ENCODE peak calls at places on chromosomes 5 and 9, in nine cellular contexts. One of them, this sample, is unnamed.

GRCh38 chr9:131618071-131618479 is 72.8 kb downstream of the PRRT1B start:
- DNase-seq in ACHN: no peak
- DNase-seq in progenitor cell of endocrine pancreas: no peak
- DNase-seq in transverse colon: no peak
- DNase-seq in iPS-NIHi11: no peak
- DNase-seq in activated T-cell treated with anti-CD3 and anti-CD28 coated beads for 48 hours: no peak
- DNase-seq in NCI-H2171 treated with DMSO at 0.1 percent for 48 hours: peak
- DNase-seq in activated CD4-positive, alpha-beta T cell treated with anti-CD3 and anti-CD28 coated beads, Interleukin-2, amount 50 U/mL, for 48 hours: no peak
- DNase-seq in mucosa of descending colon: no peak
- DNase-seq in this sample: peak

GRCh38 chr9:134830126-134830525 is 50.5 kb upstream of the FCN2 start:
- DNase-seq in ACHN: no peak
- DNase-seq in activated T-cell treated with anti-CD3 and anti-CD28 coated beads for 48 hours: no peak
- DNase-seq in progenitor cell of endocrine pancreas: no peak
- DNase-seq in NCI-H2171 treated with DMSO at 0.1 percent for 48 hours: peak
- DNase-seq in mucosa of descending colon: no peak
- DNase-seq in transverse colon: no peak
- DNase-seq in iPS-NIHi11: no peak
- DNase-seq in activated CD4-positive, alpha-beta T cell treated with anti-CD3 and anti-CD28 coated beads, Interleukin-2, amount 50 U/mL, for 48 hours: no peak
- DNase-seq in this sample: peak

GRCh38 chr9:80605129-80605528 is 1033.4 kb downstream of the TLE4 start:
- DNase-seq in iPS-NIHi11: peak
- DNase-seq in transverse colon: no peak
- DNase-seq in mucosa of descending colon: no peak
- DNase-seq in ACHN: peak
- DNase-seq in progenitor cell of endocrine pancreas: no peak
- DNase-seq in activated CD4-positive, alpha-beta T cell treated with anti-CD3 and anti-CD28 coated beads, Interleukin-2, amount 50 U/mL, for 48 hours: no peak
- DNase-seq in activated T-cell treated with anti-CD3 and anti-CD28 coated beads for 48 hours: no peak
- DNase-seq in NCI-H2171 treated with DMSO at 0.1 percent for 48 hours: peak
- DNase-seq in this sample: peak

GRCh38 chr5:137995077-137995746 is 37.7 kb downstream of the FAM13B start:
- DNase-seq in NCI-H2171 treated with DMSO at 0.1 percent for 48 hours: no peak
- DNase-seq in iPS-NIHi11: peak
- DNase-seq in ACHN: no peak
- DNase-seq in transverse colon: no peak
- DNase-seq in mucosa of descending colon: no peak
- DNase-seq in activated CD4-positive, alpha-beta T cell treated with anti-CD3 and anti-CD28 coated beads, Interleukin-2, amount 50 U/mL, for 48 hours: no peak
- DNase-seq in activated T-cell treated with anti-CD3 and anti-CD28 coated beads for 48 hours: no peak
- DNase-seq in progenitor cell of endocrine pancreas: no peak
- DNase-seq in this sample: no peak

GRCh38 chr5:6159864-6160199 is 218.5 kb downstream of the MED10 start:
- DNase-seq in progenitor cell of endocrine pancreas: no peak
- DNase-seq in transverse colon: no peak
- DNase-seq in activated T-cell treated with anti-CD3 and anti-CD28 coated beads for 48 hours: no peak
- DNase-seq in ACHN: no peak
- DNase-seq in activated CD4-positive, alpha-beta T cell treated with anti-CD3 and anti-CD28 coated beads, Interleukin-2, amount 50 U/mL, for 48 hours: no peak
- DNase-seq in mucosa of descending colon: no peak
- DNase-seq in NCI-H2171 treated with DMSO at 0.1 percent for 48 hours: no peak
- DNase-seq in iPS-NIHi11: no peak
- DNase-seq in this sample: no peak

GRCh38 chr9:26971721-26972120 is 15.5 kb downstream of the IFT74 start:
- DNase-seq in iPS-NIHi11: no peak
- DNase-seq in progenitor cell of endocrine pancreas: no peak
- DNase-seq in transverse colon: no peak
- DNase-seq in ACHN: no peak
- DNase-seq in activated CD4-positive, alpha-beta T cell treated with anti-CD3 and anti-CD28 coated beads, Interleukin-2, amount 50 U/mL, for 48 hours: no peak
- DNase-seq in mucosa of descending colon: no peak
- DNase-seq in NCI-H2171 treated with DMSO at 0.1 percent for 48 hours: no peak
- DNase-seq in activated T-cell treated with anti-CD3 and anti-CD28 coated beads for 48 hours: no peak
- DNase-seq in this sample: no peak

GRCh38 chr9:136198605-136199083 is 6.3 kb downstream of the LHX3 start:
- DNase-seq in activated CD4-positive, alpha-beta T cell treated with anti-CD3 and anti-CD28 coated beads, Interleukin-2, amount 50 U/mL, for 48 hours: no peak
- DNase-seq in ACHN: no peak
- DNase-seq in mucosa of descending colon: no peak
- DNase-seq in progenitor cell of endocrine pancreas: no peak
- DNase-seq in activated T-cell treated with anti-CD3 and anti-CD28 coated beads for 48 hours: no peak
- DNase-seq in transverse colon: no peak
- DNase-seq in iPS-NIHi11: no peak
- DNase-seq in NCI-H2171 treated with DMSO at 0.1 percent for 48 hours: no peak
- DNase-seq in this sample: no peak

GRCh38 chr9:27194401-27195091 is 85.5 kb downstream of the TEK start:
- DNase-seq in iPS-NIHi11: no peak
- DNase-seq in mucosa of descending colon: no peak
- DNase-seq in ACHN: peak
- DNase-seq in transverse colon: no peak
- DNase-seq in progenitor cell of endocrine pancreas: no peak
- DNase-seq in NCI-H2171 treated with DMSO at 0.1 percent for 48 hours: no peak
- DNase-seq in activated T-cell treated with anti-CD3 and anti-CD28 coated beads for 48 hours: no peak
- DNase-seq in activated CD4-positive, alpha-beta T cell treated with anti-CD3 and anti-CD28 coated beads, Interleukin-2, amount 50 U/mL, for 48 hours: no peak
- DNase-seq in this sample: no peak

GRCh38 chr9:116499434-116499833 is 187.7 kb upstream of the TRIM32 start:
- DNase-seq in mucosa of descending colon: no peak
- DNase-seq in NCI-H2171 treated with DMSO at 0.1 percent for 48 hours: no peak
- DNase-seq in transverse colon: no peak
- DNase-seq in activated T-cell treated with anti-CD3 and anti-CD28 coated beads for 48 hours: no peak
- DNase-seq in iPS-NIHi11: no peak
- DNase-seq in activated CD4-positive, alpha-beta T cell treated with anti-CD3 and anti-CD28 coated beads, Interleukin-2, amount 50 U/mL, for 48 hours: no peak
- DNase-seq in ACHN: no peak
- DNase-seq in progenitor cell of endocrine pancreas: no peak
- DNase-seq in this sample: no peak

GRCh38 chr9:33159760-33160127 is 7.4 kb downstream of the B4GALT1 start:
- DNase-seq in activated CD4-positive, alpha-beta T cell treated with anti-CD3 and anti-CD28 coated beads, Interleukin-2, amount 50 U/mL, for 48 hours: peak
- DNase-seq in activated T-cell treated with anti-CD3 and anti-CD28 coated beads for 48 hours: peak
- DNase-seq in ACHN: no peak
- DNase-seq in NCI-H2171 treated with DMSO at 0.1 percent for 48 hours: no peak
- DNase-seq in transverse colon: peak
- DNase-seq in progenitor cell of endocrine pancreas: no peak
- DNase-seq in mucosa of descending colon: peak
- DNase-seq in iPS-NIHi11: no peak
- DNase-seq in this sample: no peak

GRCh38 chr9:116027511-116027910 is 126.1 kb upstream of the PAPPA start:
- DNase-seq in NCI-H2171 treated with DMSO at 0.1 percent for 48 hours: peak
- DNase-seq in mucosa of descending colon: no peak
- DNase-seq in transverse colon: no peak
- DNase-seq in ACHN: peak
- DNase-seq in activated T-cell treated with anti-CD3 and anti-CD28 coated beads for 48 hours: no peak
- DNase-seq in iPS-NIHi11: no peak
- DNase-seq in activated CD4-positive, alpha-beta T cell treated with anti-CD3 and anti-CD28 coated beads, Interleukin-2, amount 50 U/mL, for 48 hours: no peak
- DNase-seq in progenitor cell of endocrine pancreas: no peak
- DNase-seq in this sample: no peak

GRCh38 chr5:132387649-132388117 is 18.2 kb downstream of the SLC22A5 start:
- DNase-seq in NCI-H2171 treated with DMSO at 0.1 percent for 48 hours: no peak
- DNase-seq in mucosa of descending colon: peak
- DNase-seq in activated T-cell treated with anti-CD3 and anti-CD28 coated beads for 48 hours: no peak
- DNase-seq in ACHN: peak
- DNase-seq in progenitor cell of endocrine pancreas: no peak
- DNase-seq in transverse colon: peak
- DNase-seq in activated CD4-positive, alpha-beta T cell treated with anti-CD3 and anti-CD28 coated beads, Interleukin-2, amount 50 U/mL, for 48 hours: no peak
- DNase-seq in iPS-NIHi11: no peak
- DNase-seq in this sample: no peak

GRCh38 chr5:133882801-133883200 is 85.6 kb downstream of the C5orf15 start:
- DNase-seq in activated CD4-positive, alpha-beta T cell treated with anti-CD3 and anti-CD28 coated beads, Interleukin-2, amount 50 U/mL, for 48 hours: no peak
- DNase-seq in transverse colon: no peak
- DNase-seq in progenitor cell of endocrine pancreas: no peak
- DNase-seq in activated T-cell treated with anti-CD3 and anti-CD28 coated beads for 48 hours: no peak
- DNase-seq in iPS-NIHi11: no peak
- DNase-seq in NCI-H2171 treated with DMSO at 0.1 percent for 48 hours: no peak
- DNase-seq in ACHN: no peak
- DNase-seq in mucosa of descending colon: no peak
- DNase-seq in this sample: peak

GRCh38 chr5:150647275-150648251 is 7.1 kb downstream of the SYNPO start:
- DNase-seq in iPS-NIHi11: no peak
- DNase-seq in progenitor cell of endocrine pancreas: no peak
- DNase-seq in mucosa of descending colon: no peak
- DNase-seq in transverse colon: no peak
- DNase-seq in activated T-cell treated with anti-CD3 and anti-CD28 coated beads for 48 hours: no peak
- DNase-seq in activated CD4-positive, alpha-beta T cell treated with anti-CD3 and anti-CD28 coated beads, Interleukin-2, amount 50 U/mL, for 48 hours: no peak
- DNase-seq in ACHN: no peak
- DNase-seq in NCI-H2171 treated with DMSO at 0.1 percent for 48 hours: no peak
- DNase-seq in this sample: no peak

This sample was measured in NCI-H82.